ENCODE peak calls at places on chromosomes 12 and 14, in nine cellular contexts. N is activated CD8-positive, alpha-beta memory T cell treated with anti-CD3 and anti-CD28 coated beads, Interleukin-2, amount 10 ng/mL, durations not matched to agents 7 days and 5 days; S is COR-L47; I is Peyer's patch; B is lower lobe of right lung; M is Right ventricle myocardium superior; Z is AG10803; W is stimulated activated naive CD4-positive, alpha-beta T cell; J is activated CD4-positive, alpha-beta T cell treated with anti-CD3 and anti-CD28 coated beads for 36 hours. P is an unnamed sample.

GRCh38 chr12:13205809-13206559 is 9.5 kb downstream of the EMP1 start:
- DNase-seq in N (no peak), S (no peak), I (no peak), B (no peak), M (no peak), Z (peak; percentile 98), W (no peak), J (peak; percentile 68), P (peak; percentile 93)

GRCh38 chr12:47407730-47408129 is 298.1 kb downstream of the RPAP3 start:
- DNase-seq in N (no peak), S (no peak), I (no peak), B (no peak), M (no peak), Z (no peak), W (no peak), J (no peak), P (no peak)

GRCh38 chr14:51014625-51015024 is 70.3 kb upstream of the PYGL start:
- DNase-seq in N (no peak), S (no peak), I (no peak), B (no peak), M (no peak), Z (no peak), W (no peak), J (no peak), P (no peak)

GRCh38 chr12:69898236-69898635 is 73.2 kb downstream of the MYRFL start:
- DNase-seq in N (no peak), S (no peak), I (no peak), B (no peak), M (no peak), Z (peak; percentile 94), W (no peak), J (no peak), P (peak; percentile 88)

GRCh38 chr12:39157696-39158342 is 252.4 kb upstream of the CPNE8 start:
- DNase-seq in N (no peak), S (no peak), I (no peak), B (no peak), M (no peak), Z (no peak), W (no peak), J (no peak), P (no peak)

GRCh38 chr12:42609605-42610004 is 20.1 kb upstream of the PRICKLE1 start:
- DNase-seq in N (no peak), S (no peak), I (no peak), B (no peak), M (no peak), Z (no peak), W (no peak), J (no peak), P (no peak)

GRCh38 chr12:104775731-104776231 is 182.3 kb downstream of the SLC41A2 start:
- DNase-seq in N (no peak), S (no peak), I (no peak), B (no peak), M (no peak), Z (no peak), W (no peak), J (no peak), P (no peak)

GRCh38 chr12:71439613-71440392 is at the start of gene LGR5:
- DNase-seq in N (no peak), S (peak; percentile 62), I (no peak), B (no peak), M (peak; percentile 49), Z (peak; percentile 16), W (no peak), J (peak; percentile 46), P (peak; percentile 28)

GRCh38 chr12:4244868-4245267 is 28.7 kb upstream of the CCND2 start:
- DNase-seq in N (no peak), S (no peak), I (no peak), B (no peak), M (no peak), Z (no peak), W (no peak), J (no peak), P (no peak)

GRCh38 chr12:119180380-119181040 is 1.8 kb downstream of the HSPB8 start:
- DNase-seq in N (no peak), S (no peak), I (no peak), B (no peak), M (peak; percentile 75), Z (peak; percentile 74), W (no peak), J (no peak), P (peak; percentile 45)

GRCh38 chr14:83247925-83248639 is 1714.4 kb upstream of the SEL1L start:
- DNase-seq in N (no peak), S (no peak), I (no peak), B (no peak), M (no peak), Z (no peak), W (no peak), J (no peak), P (no peak)

GRCh38 chr14:45085004-45085403 is 1.1 kb downstream of the PRPF39 start:
- DNase-seq in N (no peak), S (no peak), I (no peak), B (no peak), M (no peak), Z (peak; percentile 52), W (no peak), J (no peak), P (peak; percentile 23)

GRCh38 chr14:68520637-68521556 is 272.0 kb downstream of the ZFP36L1 start:
- DNase-seq in N (no peak), S (no peak), I (no peak), B (peak; percentile 73), M (no peak), Z (no peak), W (no peak), J (no peak), P (peak; percentile 57)

GRCh38 chr12:92034858-92035401 is 110.7 kb downstream of the BTG1 start:
- DNase-seq in N (peak; percentile 62), S (peak; percentile 79), I (peak; percentile 84), B (peak; percentile 46), M (peak; percentile 50), Z (peak; percentile 89), W (peak; percentile 70), J (peak; percentile 55), P (peak; percentile 94)

GRCh38 chr12:60415361-60415760 is 819.5 kb downstream of the SLC16A7 start:
- DNase-seq in N (no peak), S (no peak), I (no peak), B (no peak), M (no peak), Z (no peak), W (no peak), J (no peak), P (no peak)

GRCh38 chr12:7123806-7124519 is 4.7 kb downstream of the RBP5 start:
- DNase-seq in N (no peak), S (no peak), I (no peak), B (no peak), M (no peak), Z (no peak), W (no peak), J (no peak), P (no peak)

GRCh38 chr12:57476993-57477709 is 2.5 kb downstream of the ARHGAP9 start:
- DNase-seq in N (no peak), S (no peak), I (no peak), B (no peak), M (no peak), Z (no peak), W (peak; percentile 46), J (no peak), P (no peak)

GRCh38 chr12:4379410-4379809 is at the start of gene FGF23:
- DNase-seq in N (no peak), S (no peak), I (no peak), B (no peak), M (no peak), Z (peak; percentile 3), W (no peak), J (no peak), P (peak; percentile 50)

GRCh38 chr14:41303506-41303905 is 303.2 kb upstream of the LRFN5 start:
- DNase-seq in N (no peak), S (no peak), I (no peak), B (no peak), M (no peak), Z (no peak), W (no peak), J (no peak), P (no peak)

GRCh38 chr14:35335388-35336092 is 43.4 kb downstream of the PSMA6 start:
- DNase-seq in N (no peak), S (no peak), I (no peak), B (no peak), M (peak; percentile 69), Z (no peak), W (no peak), J (no peak), P (no peak)

GRCh38 chr12:44654641-44655625 is 221.2 kb downstream of the NELL2 start:
- DNase-seq in N (no peak), S (no peak), I (no peak), B (no peak), M (no peak), Z (no peak), W (no peak), J (peak; percentile 10), P (no peak)

GRCh38 chr12:53486730-53487487 is 12.3 kb downstream of the MAP3K12 start:
- DNase-seq in N (no peak), S (no peak), I (no peak), B (no peak), M (no peak), Z (no peak), W (no peak), J (no peak), P (no peak)

GRCh38 chr14:24992624-24993360 is 57.2 kb downstream of the STXBP6 start:
- DNase-seq in N (no peak), S (no peak), I (no peak), B (no peak), M (no peak), Z (no peak), W (no peak), J (no peak), P (no peak)

GRCh38 chr14:34322940-34323418 is 139.1 kb downstream of the SPTSSA start:
- DNase-seq in N (peak; percentile 76), S (peak; percentile 48), I (peak; percentile 31), B (peak; percentile 60), M (peak; percentile 65), Z (peak; percentile 49), W (peak; percentile 61), J (peak; percentile 87), P (peak; percentile 76)

P was measured in myocyte.